ENCODE peak calls at places on chromosomes 4 and X, in seven cellular contexts. I is C1 segment of cervical spinal cord; V is epithelial cell of esophagus; J is naive thymus-derived CD8-positive, alpha-beta T cell; O is H4; A is A549; X is AG20443. E is an unnamed sample.

GRCh38 chr4:168483786-168484185 is 3.5 kb upstream of the DDX60L start:
- DNase-seq in I (no peak), V (no peak), J (no peak), O (no peak), A (no peak), X (peak), E (peak)

GRCh38 chr4:150782311-150782710 is 200.4 kb downstream of the MAB21L2 start:
- DNase-seq in I (no peak), V (no peak), J (no peak), O (peak), A (no peak), X (no peak), E (peak)

GRCh38 chr4:89914609-89915008 is 20.0 kb downstream of the MMRN1 start:
- DNase-seq in I (no peak), V (no peak), J (no peak), O (no peak), A (no peak), X (no peak), E (no peak)

GRCh38 chr4:16032871-16033505 is 50.8 kb downstream of the PROM1 start:
- DNase-seq in I (no peak), V (no peak), J (no peak), O (no peak), A (no peak), X (no peak), E (no peak)

GRCh38 chr4:119733431-119733830 is 104.8 kb upstream of the PDE5A start:
- DNase-seq in I (no peak), V (no peak), J (no peak), O (peak), A (no peak), X (no peak), E (peak)

GRCh38 chr4:153440475-153440874 is 25.7 kb upstream of the TMEM131L start:
- DNase-seq in I (no peak), V (no peak), J (no peak), O (no peak), A (no peak), X (no peak), E (no peak)

GRCh38 chrX:71282514-71283408 is 674 bp upstream of the NONO start:
- DNase-seq in I (no peak), V (peak), J (peak), O (no peak), A (peak), X (peak), E (no peak)

GRCh38 chr4:3717241-3717640 is 48.9 kb upstream of the ADRA2C start:
- DNase-seq in I (no peak), V (no peak), J (peak), O (no peak), A (no peak), X (no peak), E (no peak)

GRCh38 chr4:79049840-79050520 is 110.7 kb upstream of the PAQR3 start:
- DNase-seq in I (no peak), V (no peak), J (no peak), O (no peak), A (no peak), X (peak), E (peak)

GRCh38 chrX:70096052-70096451 is 33.8 kb downstream of the OTUD6A start:
- DNase-seq in I (no peak), V (peak), J (no peak), O (no peak), A (peak), X (peak), E (no peak)

GRCh38 chr4:182177166-182177565 is 66.0 kb upstream of the TENM3 start:
- DNase-seq in I (no peak), V (no peak), J (no peak), O (peak), A (no peak), X (no peak), E (no peak)

GRCh38 chr4:86935833-86936721 is 1.3 kb downstream of the AFF1 start:
- DNase-seq in I (peak), V (peak), J (peak), O (peak), A (peak), X (peak), E (peak)

GRCh38 chr4:73922766-73923630 is 53.8 kb downstream of the CXCL1 start:
- DNase-seq in I (no peak), V (peak), J (no peak), O (peak), A (peak), X (no peak), E (peak)

GRCh38 chr4:22552802-22553201 is 36.9 kb upstream of the ADGRA3 start:
- DNase-seq in I (no peak), V (no peak), J (no peak), O (peak), A (no peak), X (no peak), E (no peak)

GRCh38 chr4:4274226-4274625 is 15.7 kb downstream of the LYAR start:
- DNase-seq in I (no peak), V (no peak), J (no peak), O (no peak), A (no peak), X (no peak), E (no peak)

GRCh38 chr4:121998024-121998423 is 46.2 kb upstream of the TRPC3 start:
- DNase-seq in I (no peak), V (peak), J (no peak), O (peak), A (peak), X (no peak), E (peak)

GRCh38 chr4:24988776-24989175 is 42.0 kb downstream of the LGI2 start:
- DNase-seq in I (no peak), V (peak), J (no peak), O (peak), A (peak), X (peak), E (peak)

GRCh38 chrX:20066968-20067708 is 49.6 kb downstream of the MAP7D2 start:
- DNase-seq in I (no peak), V (peak), J (no peak), O (peak), A (peak), X (peak), E (peak)

GRCh38 chr4:44651425-44651824 is at the start of gene YIPF7:
- DNase-seq in I (no peak), V (no peak), J (no peak), O (no peak), A (no peak), X (no peak), E (no peak)

GRCh38 chr4:184416913-184417734 is 57.2 kb downstream of the IRF2 start:
- DNase-seq in I (no peak), V (no peak), J (no peak), O (no peak), A (no peak), X (peak), E (no peak)

GRCh38 chr4:2220016-2220620 is 21.8 kb downstream of the HAUS3 start:
- DNase-seq in I (peak), V (peak), J (peak), O (peak), A (peak), X (peak), E (peak)

GRCh38 chr4:16897351-16897750 is 1.1 kb downstream of the LDB2 start:
- DNase-seq in I (no peak), V (no peak), J (no peak), O (no peak), A (no peak), X (no peak), E (peak)

GRCh38 chrX:142616636-142617035 is 409.1 kb upstream of the SPANXN4 start:
- DNase-seq in I (no peak), V (no peak), J (no peak), O (no peak), A (no peak), X (no peak), E (no peak)

GRCh38 chr4:74715731-74716435 is 78.4 kb downstream of the BTC start:
- DNase-seq in I (no peak), V (peak), J (no peak), O (no peak), A (no peak), X (no peak), E (no peak)

GRCh38 chr4:61446957-61447356 is 246.8 kb downstream of the ADGRL3 start:
- DNase-seq in I (no peak), V (no peak), J (no peak), O (no peak), A (no peak), X (no peak), E (no peak)

GRCh38 chr4:10521386-10521785 is 64.2 kb upstream of the ZNF518B start:
- DNase-seq in I (no peak), V (no peak), J (no peak), O (no peak), A (no peak), X (no peak), E (no peak)